ENCODE peak calls at places on chromosomes 3 and 15, in eight cellular contexts. I is PC-3; M is heart left ventricle; F is tibial artery; L is cardiac muscle cell; D is CD8-positive, alpha-beta T cell; N is fibroblast of lung; S is tibial nerve. H is an unnamed sample. For H3K36me3, the result is how much of the 10 kb centered on the place peaks cover.

GRCh38 chr3:23888617-23889228 is 28.1 kb downstream of the NKIRAS1 start:
- DNase-seq in M (no peak), L (peak), N (peak), S (peak), D (no peak), I (peak), F (no peak), H (no peak)

GRCh38 chr3:23508464-23508863 is 297.3 kb upstream of the UBE2E1 start:
- DNase-seq in N (no peak), L (no peak), D (no peak), F (no peak), I (peak), S (no peak), M (no peak), H (no peak)

GRCh38 chr15:70451861-70452653 is 311.3 kb downstream of the UACA start:
- DNase-seq in D (no peak), S (no peak), M (no peak), L (no peak), F (no peak), I (no peak), N (no peak), H (no peak)

GRCh38 chr3:129277829-129278271 is 820 bp upstream of the HMCES start:
- DNase-seq in M (no peak), F (no peak), S (no peak), N (no peak), D (no peak), L (peak), I (no peak), H (no peak)

GRCh38 chr3:17057316-17057715 is 172.6 kb downstream of the PLCL2 start:
- DNase-seq in I (no peak), M (no peak), S (no peak), F (no peak), D (no peak), L (no peak), N (peak), H (no peak)

GRCh38 chr3:79140718-79141117 is 627.1 kb downstream of the ROBO1 start:
- DNase-seq in L (peak), I (peak), S (no peak), F (no peak), M (no peak), N (peak), D (no peak), H (peak)

GRCh38 chr15:88476635-88477038 is 9.1 kb downstream of the MRPS11 start:
- DNase-seq in I (peak), N (peak), S (peak), D (no peak), L (peak), F (no peak), M (no peak), H (no peak)

GRCh38 chr3:111691293-111691909 is 96.3 kb upstream of the ZBED2 start:
- DNase-seq in S (no peak), N (peak), F (no peak), I (peak), L (peak), D (no peak), M (no peak), H (peak)

GRCh38 chr3:47057212-47057671 is 77.8 kb downstream of the NBEAL2 start:
- DNase-seq in D (peak), S (no peak), L (peak), F (no peak), M (no peak), N (no peak), I (no peak), H (peak)

GRCh38 chr3:140351466-140351865 is 326.4 kb upstream of the TRIM42 start:
- DNase-seq in S (no peak), D (no peak), N (no peak), I (no peak), L (no peak), M (no peak), F (no peak), H (no peak)

GRCh38 chr15:27114440-27114839 is 143.5 kb downstream of the GABRG3 start:
- DNase-seq in I (no peak), L (no peak), N (no peak), D (no peak), M (no peak), S (no peak), F (no peak), H (no peak)

GRCh38 chr15:101045236-101045646 is 126.1 kb downstream of the LRRK1 start:
- DNase-seq in S (no peak), N (peak), I (no peak), M (no peak), F (peak), L (peak), D (no peak), H (no peak)

GRCh38 chr15:79091204-79091867 is 756 bp upstream of the RASGRF1 start:
- DNase-seq in N (no peak), L (peak), M (no peak), I (no peak), D (no peak), S (no peak), F (no peak), H (peak)

GRCh38 chr3:191355406-191355805 is 25.1 kb upstream of the UTS2B start:
- DNase-seq in M (no peak), D (no peak), L (no peak), N (no peak), F (no peak), S (no peak), I (no peak), H (no peak)

GRCh38 chr3:57757642-57758297 is 1.7 kb downstream of the SLMAP start:
- DNase-seq in N (peak), I (peak), S (no peak), M (no peak), L (no peak), D (no peak), F (no peak), H (peak)

GRCh38 chr3:32814371-32814770 is 3.4 kb upstream of the TRIM71 start:
- DNase-seq in L (no peak), S (no peak), N (no peak), D (no peak), I (no peak), M (no peak), F (no peak), H (no peak)

GRCh38 chr3:126939347-126939735 is 43.6 kb upstream of the PLXNA1 start:
- DNase-seq in N (no peak), L (no peak), M (no peak), F (no peak), I (no peak), S (no peak), D (no peak), H (no peak)

GRCh38 chr3:56042326-56042951 is 425.8 kb downstream of the ERC2 start:
- DNase-seq in S (no peak), M (no peak), L (peak), D (no peak), F (no peak), I (peak), N (peak), H (peak)

GRCh38 chr15:33699691-33700447 is 268.4 kb upstream of the CHRM5 start:
- DNase-seq in I (peak), N (peak), D (no peak), L (peak), F (no peak), S (no peak), M (no peak), H (no peak)

GRCh38 chr3:78855190-78855589 is 912.6 kb downstream of the ROBO1 start:
- DNase-seq in N (no peak), F (no peak), D (no peak), I (no peak), L (no peak), S (no peak), M (no peak), H (no peak)

GRCh38 chr3:17301271-17301670 is 416.5 kb downstream of the PLCL2 start:
- DNase-seq in I (no peak), M (no peak), N (no peak), L (no peak), S (no peak), F (no peak), D (no peak), H (no peak)

GRCh38 chr3:99909714-99910508 is 92.2 kb downstream of the CMSS1 start:
- DNase-seq in N (peak), S (no peak), I (peak), F (no peak), L (peak), D (no peak), M (no peak), H (peak)

GRCh38 chr3:89467886-89468479 is 360.6 kb downstream of the EPHA3 start:
- DNase-seq in M (no peak), F (no peak), L (no peak), S (no peak), D (no peak), I (no peak), N (no peak), H (no peak)

GRCh38 chr3:167406876-167407492 is 26.9 kb upstream of the ZBBX start:
- DNase-seq in S (no peak), F (peak), D (no peak), M (no peak), N (peak), L (peak), I (peak), H (peak)

GRCh38 chr3:157098121-157098822 is 61.7 kb downstream of the CCNL1 start:
- DNase-seq in D (no peak), S (no peak), F (no peak), I (no peak), M (no peak), L (no peak), N (peak), H (no peak)

GRCh38 chr3:171883893-171884279 is 40.7 kb downstream of the TMEM212 start:
- DNase-seq in L (no peak), I (no peak), S (no peak), N (no peak), F (no peak), D (no peak), M (no peak), H (no peak)

GRCh38 chr3:128062033-128062745 is 10.0 kb downstream of the SEC61A1 start:
- DNase-seq in S (no peak), N (no peak), F (no peak), M (no peak), L (no peak), D (no peak), I (no peak), H (no peak)
- H3K36me3 ChIP-seq in S (under half), N (under half), F (half or more), M (half or more), L (half or more), D (half or more), I (half or more), H (half or more)

DNA sequence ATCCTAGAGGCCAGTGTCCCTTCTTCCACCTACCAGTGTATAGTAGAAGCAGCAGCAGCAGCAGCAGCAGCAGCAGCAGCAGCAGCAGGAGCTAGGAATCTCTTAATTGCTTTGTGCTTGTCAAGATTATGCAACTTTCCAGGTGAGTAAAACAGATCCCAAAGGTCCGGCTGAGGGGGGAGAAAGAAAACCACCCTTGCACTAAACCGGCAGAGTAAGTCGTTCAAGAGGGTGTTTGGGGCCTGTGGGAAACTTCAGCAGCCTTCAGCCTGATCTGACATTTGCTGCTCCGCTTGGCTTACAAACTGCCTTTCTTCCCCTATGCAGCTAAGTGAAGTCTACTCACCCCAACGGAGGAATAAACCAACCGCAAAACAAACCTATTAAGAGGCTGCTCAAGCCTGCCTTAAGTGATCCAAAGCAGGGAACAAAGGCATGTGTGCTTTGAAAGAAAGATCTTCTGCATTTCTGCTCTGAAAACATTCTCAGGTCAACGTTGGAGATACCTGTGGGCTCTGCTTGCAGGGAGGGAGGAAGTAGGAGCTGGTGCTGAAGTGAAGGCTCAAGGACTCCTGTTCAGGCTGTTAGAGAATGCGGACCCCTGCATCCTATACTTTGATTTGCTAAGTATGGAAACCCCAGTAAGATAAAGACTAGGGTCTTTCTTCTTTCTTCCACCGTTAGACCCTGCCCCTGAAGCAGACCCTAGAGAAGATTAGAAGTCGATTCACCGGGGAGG is 35.7 kb upstream of the DLG1 start:
- DNase-seq in S (no peak), M (no peak), D (no peak), N (no peak), F (no peak), L (no peak), I (no peak), H (no peak)
- H3K27ac ChIP-seq in S (no peak), M (no peak), D (no peak), N (no peak), F (no peak), L (peak), I (no peak), H (no peak)

GRCh38 chr3:13099707-13100106 is 26.5 kb upstream of the IQSEC1 start:
- DNase-seq in D (no peak), F (no peak), M (no peak), N (no peak), I (no peak), S (no peak), L (no peak), H (no peak)
- H3K36me3 ChIP-seq in D (under half), F (under half), M (under half), N (under half), I (under half), S (under half), L (under half), H (under half)

GRCh38 chr15:51046799-51047449 is 47.8 kb downstream of the TNFAIP8L3 start:
- DNase-seq in D (no peak), N (peak), M (no peak), I (peak), L (peak), F (no peak), S (peak), H (no peak)
- H3K27ac ChIP-seq in D (no peak), N (no peak), M (no peak), I (no peak), L (no peak), F (peak), S (peak), H (no peak)

GRCh38 chr15:43382310-43382709 is 11.4 kb downstream of the TUBGCP4 start:
- DNase-seq in M (no peak), D (no peak), I (no peak), L (no peak), S (no peak), N (no peak), F (no peak), H (no peak)
- H3K36me3 ChIP-seq in M (half or more), D (under half), I (half or more), L (under half), S (under half), N (under half), F (under half), H (under half)

DNA sequence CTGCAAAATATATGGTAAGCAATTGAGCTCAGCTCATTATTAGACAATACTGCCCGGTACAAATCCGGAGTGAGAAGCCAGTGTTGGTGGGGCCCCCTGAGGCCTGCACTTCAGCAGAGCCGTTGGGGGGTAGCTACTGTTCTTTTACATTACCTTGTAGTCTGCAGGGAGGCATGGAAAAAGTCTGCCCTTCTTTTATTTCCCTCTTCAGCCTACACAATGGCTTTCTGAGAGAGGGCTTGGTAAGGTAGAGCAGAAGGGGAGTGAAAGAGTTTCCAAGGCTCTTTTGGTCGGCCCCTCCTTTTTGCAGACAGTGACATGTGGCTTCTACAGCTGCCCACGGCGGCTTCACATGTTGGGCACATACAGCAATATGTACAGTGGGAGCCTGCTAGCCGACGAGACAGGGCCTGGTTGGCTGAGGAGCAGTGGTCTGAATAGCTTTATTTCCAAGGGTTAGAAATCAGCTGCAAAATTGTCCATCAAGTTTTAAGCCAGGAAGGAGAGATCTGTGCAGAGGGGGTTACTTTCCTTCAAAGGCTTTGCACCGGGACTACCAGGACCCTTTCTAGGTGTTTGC is 3.9 kb downstream of the INAFM2 start:
- DNase-seq in M (peak), D (no peak), I (no peak), N (no peak), S (no peak), F (no peak), L (no peak), H (no peak)
- H3K27ac ChIP-seq in M (no peak), D (no peak), I (no peak), N (no peak), S (no peak), F (peak), L (peak), H (peak)